ENCODE peak calls at places on chromosomes 16 and 17, in five cellular contexts. M is cardiac muscle cell, G is psoas muscle, L is SK-N-SH, W is Peyer's patch. D is an unnamed sample.

GRCh38 chr17:56125830-56126819 is 27.1 kb upstream of the ANKFN1 start:
- DNase-seq in M (peak), G (no peak), L (peak), W (no peak), D (no peak)

GRCh38 chr16:23827245-23827543 is 8.6 kb upstream of the PRKCB start:
- DNase-seq in M (no peak), G (no peak), L (no peak), W (no peak), D (no peak)

GRCh38 chr17:979539-980405 is at the start of gene NXN:
- DNase-seq in M (peak), G (peak), L (peak), W (peak), D (peak)

GRCh38 chr17:73458191-73458590 is 146.4 kb upstream of the CDC42EP4 start:
- DNase-seq in M (no peak), G (no peak), L (no peak), W (no peak), D (no peak)

GRCh38 chr16:57863434-57864160 is 61.3 kb upstream of the KIFC3 start:
- DNase-seq in M (peak), G (peak), L (peak), W (no peak), D (no peak)

GRCh38 chr17:65228734-65229390 is 91.7 kb downstream of the RGS9 start:
- DNase-seq in M (peak), G (no peak), L (peak), W (no peak), D (peak)

GRCh38 chr17:74297941-74298340 is 23.9 kb downstream of the DNAI2 start:
- DNase-seq in M (no peak), G (no peak), L (no peak), W (no peak), D (no peak)

GRCh38 chr17:72176516-72176851 is 55.7 kb downstream of the SOX9 start:
- DNase-seq in M (no peak), G (no peak), L (no peak), W (no peak), D (no peak)

GRCh38 chr17:19651461-19652238 is 3.1 kb downstream of the ALDH3A2 start:
- DNase-seq in M (no peak), G (no peak), L (no peak), W (no peak), D (no peak)

GRCh38 chr16:19228575-19228974 is 57.0 kb upstream of the CLEC19A start:
- DNase-seq in M (no peak), G (no peak), L (no peak), W (no peak), D (no peak)

GRCh38 chr17:29726721-29727252 is 104.1 kb upstream of the CORO6 start:
- DNase-seq in M (peak), G (no peak), L (peak), W (no peak), D (peak)

GRCh38 chr16:55642611-55643010 is 13.2 kb upstream of the SLC6A2 start:
- DNase-seq in M (no peak), G (no peak), L (no peak), W (no peak), D (no peak)

GRCh38 chr16:51151435-51151950 is 423 bp upstream of the SALL1 start:
- DNase-seq in M (peak), G (no peak), L (peak), W (no peak), D (no peak)

GRCh38 chr17:60594747-60595146 is 5.2 kb upstream of the PPM1D start:
- DNase-seq in M (no peak), G (no peak), L (no peak), W (no peak), D (no peak)

GRCh38 chr16:73405851-73406250 is 357.9 kb upstream of the ZFHX3 start:
- DNase-seq in M (no peak), G (no peak), L (no peak), W (no peak), D (no peak)

GRCh38 chr17:76986318-76986717 is 118.1 kb downstream of the MGAT5B start:
- DNase-seq in M (peak), G (peak), L (peak), W (no peak), D (no peak)

GRCh38 chr17:63698886-63699637 is 863 bp downstream of the LIMD2 start:
- DNase-seq in M (peak), G (peak), L (no peak), W (peak), D (peak)

GRCh38 chr17:56114469-56114868 is 38.8 kb upstream of the ANKFN1 start:
- DNase-seq in M (no peak), G (no peak), L (no peak), W (no peak), D (no peak)

GRCh38 chr16:54926166-54926838 is 4.4 kb upstream of the IRX5 start:
- DNase-seq in M (peak), G (no peak), L (no peak), W (no peak), D (no peak)

GRCh38 chr17:45857977-45858708 is 13.5 kb downstream of the SPPL2C start:
- DNase-seq in M (peak), G (no peak), L (no peak), W (no peak), D (no peak)

GRCh38 chr17:35477248-35477647 is 28.7 kb upstream of the SLFN13 start:
- DNase-seq in M (no peak), G (no peak), L (no peak), W (no peak), D (no peak)

GRCh38 chr16:47247691-47248090 is 103.9 kb upstream of the NETO2 start:
- DNase-seq in M (no peak), G (no peak), L (no peak), W (no peak), D (no peak)

GRCh38 chr16:57601801-57602478 is 26.5 kb upstream of the ADGRG1 start:
- DNase-seq in M (peak), G (no peak), L (no peak), W (no peak), D (peak)

GRCh38 chr16:88649924-88650748 is 717 bp downstream of the CYBA start:
- DNase-seq in M (peak), G (no peak), L (peak), W (peak), D (peak)

GRCh38 chr16:68022278-68022727 is 729 bp downstream of the DDX28 start:
- DNase-seq in M (no peak), G (peak), L (no peak), W (no peak), D (no peak)

GRCh38 chr16:68019167-68019680 is 3.5 kb upstream of the DPEP2NB start:
- DNase-seq in M (no peak), G (no peak), L (no peak), W (no peak), D (no peak)

GRCh38 chr16:68021490-68021889 is 1.5 kb downstream of the DDX28 start:
- DNase-seq in M (no peak), G (no peak), L (no peak), W (no peak), D (no peak)

DNA sequence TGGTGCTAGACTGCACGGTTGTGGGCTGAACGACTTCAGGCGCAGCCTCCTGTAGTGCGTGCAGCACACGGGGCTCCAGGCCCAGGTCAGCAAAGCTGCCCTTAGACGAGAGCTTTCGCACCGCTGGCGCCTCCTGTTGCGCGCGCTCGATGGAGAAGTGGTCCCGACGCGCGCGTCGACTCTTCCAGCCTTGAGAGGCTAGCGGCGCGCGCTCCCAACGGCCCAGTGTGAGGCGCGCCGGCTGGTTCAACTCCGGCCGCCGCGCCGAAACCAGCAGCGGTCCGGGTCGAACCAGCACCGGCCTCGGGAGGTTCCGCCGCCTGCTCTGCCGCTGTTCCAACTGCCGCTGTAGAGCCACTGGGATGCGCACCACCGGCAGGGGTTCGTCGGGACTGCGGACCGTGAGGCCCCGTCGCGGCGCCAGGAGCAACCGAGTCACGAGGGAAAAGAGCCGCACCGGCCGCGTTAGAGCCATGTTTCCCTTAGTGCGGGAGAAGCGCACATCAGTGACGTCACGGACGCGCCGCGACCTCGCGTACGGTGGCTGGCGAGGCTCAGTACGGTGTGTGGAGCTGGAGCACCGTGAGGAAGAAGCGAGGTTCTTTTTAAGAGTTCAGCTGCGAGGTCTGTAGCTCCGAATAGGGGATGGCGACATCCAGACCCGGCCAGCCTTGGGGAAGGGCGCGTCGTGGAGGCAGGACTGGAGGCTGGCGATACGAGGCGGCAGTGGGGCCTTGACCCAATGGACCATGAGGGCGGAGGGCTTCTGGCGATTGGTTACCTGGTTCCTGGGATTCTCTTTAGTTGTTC is at the start of the genes DDX28 and DUS2:
- DNase-seq in M (peak), G (peak), L (peak), W (peak), D (peak)
- H3K4me3 ChIP-seq in M (peak), G (peak), L (peak), W (peak), D (peak)

DNA sequence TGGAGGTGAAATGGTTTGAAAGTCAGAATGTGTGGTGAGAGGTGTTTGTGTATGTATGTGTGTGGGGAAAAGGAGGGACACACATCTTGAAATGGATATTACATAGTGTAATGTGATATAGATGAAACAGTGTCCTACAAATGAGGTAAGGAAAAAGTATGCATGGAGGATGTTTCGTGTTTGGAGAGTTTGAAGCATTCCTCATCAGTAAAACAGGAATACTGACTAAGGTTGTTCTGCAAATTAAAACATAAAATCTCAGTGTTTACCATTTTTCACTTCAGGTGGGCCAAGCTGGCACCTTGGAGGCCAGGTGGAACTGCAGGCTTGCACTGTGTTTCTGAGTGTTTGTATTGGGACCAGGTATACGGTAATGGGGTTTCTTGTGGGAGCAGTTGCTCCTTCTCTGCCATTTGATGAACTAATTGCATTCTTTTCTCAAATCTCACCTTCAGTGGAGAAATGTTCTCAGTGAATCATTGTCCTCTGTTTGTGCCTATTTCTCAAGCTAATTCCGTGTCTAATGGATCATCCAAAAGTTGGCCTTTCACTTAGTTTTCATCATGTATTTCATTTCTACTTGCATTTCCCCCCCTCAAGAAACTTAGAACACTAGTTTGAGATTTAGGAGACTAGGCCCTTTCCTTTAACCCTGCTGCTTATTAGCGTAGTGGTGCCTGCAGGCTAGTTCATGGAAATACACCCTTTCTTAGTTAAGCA is 8.2 kb upstream of the TBKBP1 start:
- DNase-seq in M (no peak), G (no peak), L (no peak), W (no peak), D (no peak)
- H3K27ac ChIP-seq in M (peak), G (no peak), L (peak), W (no peak), D (no peak)

GRCh38 chr16:15644306-15644961 is 1.5 kb upstream of the MARF1 start:
- DNase-seq in M (no peak), G (no peak), L (peak), W (no peak), D (no peak)
- H3K4me3 ChIP-seq in M (no peak), G (no peak), L (peak), W (no peak), D (no peak)

GRCh38 chr17:75843577-75844529 is at the start of gene UNC13D:
- DNase-seq in M (no peak), G (peak), L (peak), W (peak), D (peak)
- H3K27ac ChIP-seq in M (peak), G (peak), L (no peak), W (peak), D (peak)

GRCh38 chr16:53073053-53073452 is 18.3 kb downstream of the CHD9 start:
- DNase-seq in M (no peak), G (no peak), L (no peak), W (no peak), D (no peak)

GRCh38 chr16:53071748-53072301 is 17.0 kb downstream of the CHD9 start:
- DNase-seq in M (peak), G (peak), L (peak), W (peak), D (no peak)

GRCh38 chr16:53068423-53068833 is 13.6 kb downstream of the CHD9 start:
- DNase-seq in M (no peak), G (no peak), L (no peak), W (peak), D (no peak)

GRCh38 chr16:53067675-53068074 is 12.9 kb downstream of the CHD9 start:
- DNase-seq in M (no peak), G (no peak), L (no peak), W (no peak), D (no peak)

GRCh38 chr16:53069772-53070171 is 15.0 kb downstream of the CHD9 start:
- DNase-seq in M (no peak), G (no peak), L (no peak), W (no peak), D (no peak)
- H3K4me3 ChIP-seq in M (no peak), G (no peak), L (no peak), W (no peak), D (no peak)

D was measured in CD4-positive, alpha-beta memory T cell.